ENCODE peak calls at places on chromosomes 12 and 14, in four cellular contexts. X is psoas muscle, W is SK-N-SH, Z is cardiac muscle cell. H is an unnamed sample. For H3K27me3, the result is how much of the 10 kb centered on the place peaks cover.

GRCh38 chr12:88062464-88062863 is 33.3 kb upstream of the C12orf50 start:
- DNase-seq in X (no peak), W (no peak), Z (no peak), H (no peak)

GRCh38 chr14:51552275-51552674 is 99.4 kb upstream of the FRMD6 start:
- DNase-seq in X (no peak), W (peak), Z (no peak), H (no peak)

GRCh38 chr12:65171870-65172269 is 2.5 kb downstream of the LEMD3 start:
- DNase-seq in X (no peak), W (no peak), Z (peak), H (no peak)

GRCh38 chr14:50599700-50600444 is 39.9 kb downstream of the ATL1 start:
- DNase-seq in X (no peak), W (peak), Z (peak), H (no peak)

GRCh38 chr14:105200074-105200473 is 19.0 kb upstream of the NUDT14 start:
- DNase-seq in X (no peak), W (no peak), Z (no peak), H (no peak)

GRCh38 chr14:67653651-67654280 is 20.7 kb downstream of the VTI1B start:
- DNase-seq in X (no peak), W (no peak), Z (peak), H (no peak)

GRCh38 chr14:29144598-29144997 is 378.0 kb downstream of the FOXG1 start:
- DNase-seq in X (no peak), W (no peak), Z (peak), H (no peak)

GRCh38 chr12:12336049-12336411 is 14.0 kb downstream of the MANSC1 start:
- DNase-seq in X (no peak), W (no peak), Z (peak), H (no peak)

GRCh38 chr12:94282675-94283074 is 134.3 kb downstream of the PLXNC1 start:
- DNase-seq in X (no peak), W (no peak), Z (peak), H (no peak)

GRCh38 chr12:4288296-4289019 is 14.9 kb downstream of the CCND2 start:
- DNase-seq in X (no peak), W (no peak), Z (no peak), H (no peak)

GRCh38 chr14:76497550-76498484 is 121.9 kb downstream of the ESRRB start:
- DNase-seq in X (no peak), W (peak), Z (no peak), H (no peak)

DNA sequence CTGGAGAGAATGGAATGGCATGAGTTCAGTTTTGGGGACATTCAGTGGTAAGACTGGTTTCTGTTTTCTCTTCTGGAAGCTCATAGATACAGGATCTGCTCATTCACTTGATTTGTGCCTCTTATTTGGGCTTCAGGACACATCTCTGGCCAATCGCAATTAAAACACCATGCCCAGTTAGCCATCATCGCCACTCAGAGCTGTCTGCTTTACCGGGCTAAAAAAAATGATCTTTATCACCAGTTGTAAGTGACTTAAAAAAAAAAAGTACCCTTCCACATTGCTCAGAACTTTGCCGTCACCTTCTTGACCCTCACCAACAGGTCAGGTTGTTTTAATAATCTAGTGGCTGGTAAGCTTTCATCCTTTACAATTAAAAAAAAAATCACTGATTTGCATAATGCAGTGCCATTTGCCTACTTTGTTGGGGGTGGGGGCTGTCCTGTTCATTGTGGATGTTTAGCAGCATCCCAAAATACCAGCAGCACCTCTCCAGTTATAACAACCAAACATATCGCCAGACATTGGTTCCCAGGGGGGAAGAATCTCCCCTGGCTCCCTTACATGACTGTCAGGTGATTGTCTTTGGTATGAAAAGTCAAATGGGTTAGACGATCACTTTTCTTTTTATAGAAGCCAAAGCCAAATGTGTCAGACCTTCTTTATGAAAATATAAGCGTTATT is 150.1 kb downstream of the PRKCH start:
- DNase-seq in X (no peak), W (peak), Z (peak), H (no peak)
- H3K4me3 ChIP-seq in X (peak), W (peak), Z (peak), H (no peak)

GRCh38 chr12:67669217-67669924 is 20.8 kb downstream of the DYRK2 start:
- DNase-seq in X (no peak), W (no peak), Z (no peak), H (no peak)

GRCh38 chr12:67669925-67670631 is 21.5 kb downstream of the DYRK2 start:
- DNase-seq in X (no peak), W (peak), Z (no peak), H (no peak)

GRCh38 chr12:67674417-67674816 is 25.9 kb downstream of the DYRK2 start:
- DNase-seq in X (no peak), W (no peak), Z (no peak), H (no peak)

GRCh38 chr12:67671419-67671818 is 22.9 kb downstream of the DYRK2 start:
- DNase-seq in X (no peak), W (no peak), Z (peak), H (no peak)

GRCh38 chr12:67671892-67672291 is 23.3 kb downstream of the DYRK2 start:
- DNase-seq in X (no peak), W (no peak), Z (no peak), H (no peak)
- H3K27me3 ChIP-seq in X (under half), W (under half), Z (under half), H (under half)

DNA sequence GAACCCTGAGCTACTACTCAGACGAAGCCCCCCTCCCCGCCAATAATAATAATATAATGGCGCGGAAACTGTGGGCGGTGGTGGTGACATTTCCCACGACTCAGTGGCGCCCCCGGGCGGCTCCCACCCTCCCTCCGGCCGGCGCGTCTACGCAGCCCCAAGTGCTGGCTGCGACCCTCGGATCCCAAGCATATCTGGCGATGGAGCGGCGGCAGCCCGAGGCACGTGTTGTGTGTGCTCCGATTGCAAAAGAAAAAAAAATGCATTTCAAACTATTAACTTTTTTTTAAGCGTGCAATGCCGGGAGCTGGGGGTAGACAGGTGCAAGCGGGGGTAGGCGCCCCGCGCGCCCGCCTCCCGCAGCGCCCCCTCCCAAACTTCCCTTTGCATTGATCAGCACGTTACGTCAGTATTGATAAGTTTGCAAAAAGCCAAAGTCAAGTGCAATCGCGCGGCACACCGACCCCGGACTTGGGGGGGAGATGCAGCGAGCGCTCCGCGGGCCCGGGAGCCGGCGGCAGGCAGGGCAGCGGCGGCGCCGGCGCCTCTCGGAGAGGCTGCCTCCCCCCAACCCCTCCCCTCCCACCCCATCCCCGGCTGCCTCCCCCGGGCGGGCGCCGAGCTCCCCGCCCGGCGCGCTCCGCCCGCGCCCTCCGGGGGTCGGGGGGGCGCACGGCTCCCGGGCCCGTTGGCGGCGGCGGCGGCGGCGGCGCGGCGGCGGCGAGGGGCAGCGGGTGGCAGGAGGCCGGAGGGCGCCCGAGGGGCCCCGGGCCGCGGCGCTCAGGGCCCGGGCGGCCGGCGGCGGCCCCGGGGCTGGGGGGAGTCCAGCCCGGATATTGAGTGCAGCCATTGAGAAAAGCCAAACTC is 113.1 kb upstream of the MYL2 start:
- DNase-seq in X (no peak), W (peak), Z (no peak), H (peak)
- H3K4me3 ChIP-seq in X (peak), W (no peak), Z (peak), H (peak)

DNA sequence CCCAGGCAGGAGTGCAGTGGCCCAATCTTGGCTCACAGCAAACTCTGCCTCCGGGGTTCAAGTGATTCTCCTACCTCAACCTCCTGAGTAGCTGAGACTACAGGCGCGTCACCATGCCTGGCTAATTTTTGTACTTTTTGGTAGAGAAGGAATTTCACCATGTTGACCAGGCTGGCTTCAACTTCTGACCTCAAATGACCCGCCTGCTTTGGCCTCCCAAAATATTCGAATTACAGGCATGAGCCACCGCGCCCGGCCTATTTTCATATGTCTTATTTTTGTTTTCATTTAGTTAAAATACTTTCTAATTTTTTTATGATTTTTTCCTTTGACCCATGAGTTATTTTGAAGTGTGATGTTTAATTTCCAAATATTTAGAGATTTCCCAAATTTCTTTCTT is 143.6 kb upstream of the VRK1 start:
- DNase-seq in X (no peak), W (no peak), Z (no peak), H (no peak)
- H3K27me3 ChIP-seq in X (under half), W (under half), Z (under half), H (under half)

GRCh38 chr12:69570545-69571399 is 14.5 kb upstream of the CCT2 start:
- DNase-seq in X (no peak), W (peak), Z (peak), H (peak)

GRCh38 chr12:69569236-69569635 is 16.0 kb upstream of the CCT2 start:
- DNase-seq in X (no peak), W (no peak), Z (no peak), H (no peak)

GRCh38 chr12:69575346-69575745 is 9.9 kb upstream of the CCT2 start:
- DNase-seq in X (no peak), W (no peak), Z (no peak), H (no peak)

GRCh38 chr12:69566603-69567002 is 18.7 kb upstream of the CCT2 start:
- DNase-seq in X (no peak), W (no peak), Z (no peak), H (no peak)

GRCh38 chr12:69570000-69570516 is 15.2 kb upstream of the CCT2 start:
- DNase-seq in X (no peak), W (no peak), Z (peak), H (no peak)
- H3K4me3 ChIP-seq in X (no peak), W (no peak), Z (no peak), H (no peak)

GRCh38 chr12:122874081-122874480 is 21.8 kb downstream of the VPS37B start:
- DNase-seq in X (no peak), W (no peak), Z (no peak), H (no peak)

GRCh38 chr12:122875590-122876220 is 20.2 kb downstream of the VPS37B start:
- DNase-seq in X (no peak), W (peak), Z (no peak), H (no peak)

GRCh38 chr12:122878780-122879612 is 16.9 kb downstream of the VPS37B start:
- DNase-seq in X (no peak), W (no peak), Z (no peak), H (no peak)

GRCh38 chr12:122873540-122873939 is 22.4 kb downstream of the VPS37B start:
- DNase-seq in X (no peak), W (no peak), Z (no peak), H (no peak)

GRCh38 chr12:122876724-122877123 is 19.2 kb downstream of the VPS37B start:
- DNase-seq in X (no peak), W (no peak), Z (no peak), H (no peak)
- H3K27me3 ChIP-seq in X (under half), W (under half), Z (under half), H (under half)

DNA sequence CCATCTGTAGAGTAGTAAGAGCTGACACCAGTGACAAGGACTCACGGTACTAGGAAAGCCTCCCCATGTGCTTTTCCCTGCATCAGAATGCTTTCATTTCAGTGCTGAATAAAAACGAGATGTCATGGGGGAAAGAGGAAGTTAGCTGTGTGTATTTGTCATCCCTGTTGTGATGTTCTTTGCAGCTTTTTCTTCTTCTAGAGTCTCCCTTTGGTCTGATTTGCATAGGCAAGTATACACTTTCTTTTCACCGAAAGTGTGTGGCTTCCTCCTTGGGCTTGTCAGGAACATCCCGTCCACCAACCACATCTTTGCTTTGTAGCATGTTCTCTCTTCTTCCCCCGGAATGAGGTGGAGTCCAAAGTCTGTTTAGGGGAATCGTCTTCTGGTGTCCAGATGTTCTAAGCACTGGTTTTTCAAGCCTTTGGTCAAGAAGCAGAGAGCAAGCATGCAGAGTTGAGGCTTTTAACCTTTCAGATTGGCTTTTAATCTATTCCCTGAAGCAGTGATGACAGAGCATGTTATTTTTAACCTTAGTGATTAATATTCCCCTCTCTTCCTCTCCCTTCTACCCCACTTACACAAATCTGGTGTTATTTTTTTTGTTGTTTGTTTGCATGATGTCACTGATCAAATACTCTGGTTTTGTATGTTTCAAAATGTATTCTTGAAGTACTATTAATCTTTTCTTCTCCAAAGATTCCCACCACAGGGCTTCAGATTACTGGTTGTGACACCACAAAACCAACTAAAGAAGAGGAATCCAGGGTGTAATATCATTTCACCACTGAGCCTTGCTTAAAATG is 163.4 kb downstream of the SAMD4A start:
- DNase-seq in X (no peak), W (peak), Z (peak), H (no peak)
- H3K4me3 ChIP-seq in X (peak), W (no peak), Z (no peak), H (no peak)

DNA sequence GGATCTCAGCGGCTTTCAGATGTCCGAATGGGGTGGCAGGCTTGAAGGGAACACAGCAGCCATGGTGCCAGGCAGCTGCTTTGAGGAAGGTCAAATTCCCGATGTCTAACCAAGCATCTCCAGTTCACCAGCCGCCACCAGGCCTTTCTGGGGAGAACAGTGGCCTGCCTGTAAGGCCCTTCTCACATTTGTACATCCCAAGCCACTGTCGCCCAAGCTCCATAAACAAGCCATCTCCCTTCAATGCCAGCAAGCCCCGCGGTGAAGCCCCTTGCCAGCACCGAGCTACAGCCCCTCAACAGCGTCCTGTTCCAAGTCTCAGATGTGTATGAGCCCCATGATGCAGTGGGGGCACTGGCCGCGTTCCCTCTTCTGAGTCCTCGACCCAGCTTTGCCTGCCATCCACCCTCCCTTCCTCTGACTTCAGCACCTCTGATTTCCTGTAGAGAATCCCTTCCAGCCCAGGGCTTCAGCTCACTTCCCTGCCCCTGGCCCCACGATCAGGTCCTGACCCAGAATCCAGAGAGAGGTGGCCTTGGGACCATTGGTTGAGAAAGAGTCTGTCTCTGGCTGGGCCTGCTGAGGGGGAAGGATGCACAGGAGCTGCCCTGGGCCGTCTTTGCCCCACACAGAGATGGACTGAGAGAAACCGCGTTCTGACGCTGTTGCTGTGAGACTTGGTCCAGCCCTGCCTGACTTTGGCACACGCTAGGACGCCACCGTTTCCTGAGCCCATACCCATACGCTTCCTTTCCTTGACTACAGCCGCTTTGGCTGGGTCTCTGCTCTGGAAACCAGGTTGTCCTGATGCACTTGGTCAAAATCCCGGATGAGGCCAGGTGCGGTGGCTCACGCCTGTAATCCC is 1.9 kb upstream of the MMP17 start:
- DNase-seq in X (no peak), W (no peak), Z (no peak), H (no peak)
- H3K27me3 ChIP-seq in X (under half), W (under half), Z (half or more), H (under half)

GRCh38 chr12:53239643-53240258 is 7.7 kb upstream of the RARG start:
- DNase-seq in X (no peak), W (no peak), Z (no peak), H (no peak)
- H3K4me3 ChIP-seq in X (no peak), W (no peak), Z (no peak), H (no peak)